ENCODE peak calls at places on chromosomes 7 and 10, in eight cellular contexts. V is heart left ventricle, I is HCT116, O is small intestine, F is A549, N is neuronal stem cell, Q is heart right ventricle, W is iPS DF 6.9. M is an unnamed sample.
A peak's percentile ranks its signal among the peaks of the same experiment; 100 is the strongest.

GRCh38 chr7:94069154-94069739 is 65.1 kb upstream of the BET1 start:
- DNase-seq in W (no peak), O (no peak), F (no peak), V (no peak), N (no peak), Q (no peak), I (no peak), M (no peak)

GRCh38 chr7:117087639-117088396 is 134.5 kb downstream of the ST7 start:
- DNase-seq in V (no peak), I (no peak), N (no peak), F (no peak), W (no peak), Q (no peak), O (no peak), M (no peak)

GRCh38 chr10:7512487-7512886 is 101.7 kb upstream of the SFMBT2 start:
- DNase-seq in W (no peak), I (no peak), N (no peak), Q (no peak), O (no peak), F (no peak), V (no peak), M (no peak)

GRCh38 chr7:107579546-107579880 is 533 bp upstream of the BCAP29 start:
- DNase-seq in W (no peak), O (no peak), Q (no peak), F (no peak), I (no peak), V (no peak), N (no peak), M (no peak)

GRCh38 chr7:107560898-107561516 is 2.7 kb downstream of the COG5 start:
- DNase-seq in I (no peak), V (no peak), F (no peak), W (no peak), O (peak; percentile 29), N (no peak), Q (no peak), M (no peak)

GRCh38 chr10:97020452-97021400 is 165.0 kb downstream of the SLIT1 start:
- DNase-seq in Q (peak; percentile 72), I (no peak), F (no peak), W (no peak), N (peak; percentile 65), O (no peak), V (no peak), M (peak; percentile 67)

GRCh38 chr7:34236057-34236456 is 330.7 kb downstream of the BMPER start:
- DNase-seq in N (no peak), I (no peak), W (no peak), Q (no peak), V (no peak), F (peak; percentile 17), O (no peak), M (no peak)

GRCh38 chr10:71713135-71714040 is 6.2 kb downstream of the C10orf105 start:
- DNase-seq in V (peak; percentile 88), N (no peak), F (no peak), O (no peak), Q (peak; percentile 88), I (no peak), W (no peak), M (peak; percentile 94)

GRCh38 chr10:33327750-33328149 is 6.7 kb downstream of the NRP1 start:
- DNase-seq in W (no peak), F (no peak), Q (no peak), N (no peak), O (no peak), V (no peak), I (no peak), M (no peak)

GRCh38 chr7:1922071-1922869 is 252.2 kb downstream of the ELFN1 start:
- DNase-seq in W (no peak), O (no peak), F (no peak), N (no peak), I (no peak), Q (no peak), V (no peak), M (no peak)

GRCh38 chr10:6796231-6796630 is 216.2 kb upstream of the PRKCQ start:
- DNase-seq in O (no peak), F (no peak), W (no peak), Q (no peak), I (no peak), N (no peak), V (no peak), M (no peak)

GRCh38 chr10:70518695-70519094 is 40.1 kb downstream of the PALD1 start:
- DNase-seq in Q (no peak), I (no peak), F (peak; percentile 18), W (no peak), V (no peak), O (no peak), N (no peak), M (no peak)

GRCh38 chr10:102701272-102701671 is 12.9 kb downstream of the ARL3 start:
- DNase-seq in F (no peak), O (no peak), I (no peak), V (no peak), Q (no peak), N (no peak), W (no peak), M (no peak)

GRCh38 chr7:3194501-3195141 is 106.4 kb upstream of the SDK1 start:
- DNase-seq in I (no peak), N (peak; percentile 59), W (peak; percentile 91), O (peak; percentile 28), V (no peak), F (peak; percentile 86), Q (no peak), M (no peak)

GRCh38 chr7:68800316-68800715 is 798.0 kb upstream of the AUTS2 start:
- DNase-seq in W (no peak), N (no peak), I (no peak), Q (no peak), V (no peak), F (peak; percentile 33), O (no peak), M (no peak)

GRCh38 chr7:128084896-128085608 is 53.8 kb upstream of the LRRC4 start:
- DNase-seq in N (no peak), Q (peak; percentile 58), I (no peak), V (no peak), W (no peak), F (no peak), O (no peak), M (no peak)

GRCh38 chr10:89269822-89270483 is 18.4 kb upstream of the LIPA start:
- DNase-seq in W (no peak), O (peak; percentile 63), Q (no peak), V (no peak), F (no peak), N (no peak), I (no peak), M (no peak)

GRCh38 chr10:51321968-51322367 is 247.7 kb downstream of the PRKG1 start:
- DNase-seq in W (no peak), N (no peak), V (no peak), Q (no peak), F (no peak), I (no peak), O (no peak), M (no peak)

GRCh38 chr7:56028942-56029630 is 22.2 kb downstream of the PSPH start:
- DNase-seq in I (no peak), N (no peak), Q (no peak), W (no peak), V (no peak), F (peak; percentile 69), O (peak; percentile 62), M (no peak)

GRCh38 chr7:129664029-129665012 is 52.8 kb downstream of the NRF1 start:
- DNase-seq in F (peak; percentile 75), O (peak; percentile 32), N (no peak), W (no peak), I (peak; percentile 45), Q (no peak), V (no peak), M (no peak)

GRCh38 chr7:90387470-90388240 is 15.6 kb upstream of the CLDN12 start:
- DNase-seq in W (no peak), I (no peak), V (no peak), F (no peak), N (no peak), Q (no peak), O (no peak), M (no peak)

GRCh38 chr7:1758417-1758858 is 88.4 kb downstream of the ELFN1 start:
- DNase-seq in N (peak; percentile 17), I (peak; percentile 56), F (peak; percentile 66), V (no peak), O (peak; percentile 21), W (peak; percentile 29), Q (peak; percentile 46), M (no peak)

GRCh38 chr10:23467548-23467947 is 28.7 kb downstream of the OTUD1 start:
- DNase-seq in W (no peak), N (no peak), F (no peak), I (no peak), Q (no peak), V (no peak), O (no peak), M (no peak)

GRCh38 chr10:104391150-104391968 is 37.7 kb downstream of the CFAP58 start:
- DNase-seq in F (peak; percentile 46), O (no peak), I (peak; percentile 51), V (no peak), W (no peak), N (no peak), Q (no peak), M (no peak)

GRCh38 chr10:20175738-20176137 is 359.5 kb downstream of the PLXDC2 start:
- DNase-seq in W (no peak), O (no peak), F (no peak), Q (no peak), V (no peak), I (no peak), N (no peak), M (no peak)
- H3K4me1 ChIP-seq in W (no peaks in the 10 kb centered on the region), O (no peaks in the 10 kb centered on the region), F (no peaks in the 10 kb centered on the region), Q (no peaks in the 10 kb centered on the region), V (no peaks in the 10 kb centered on the region), I (no peaks in the 10 kb centered on the region), N (no peaks in the 10 kb centered on the region), M (no peaks in the 10 kb centered on the region)

GRCh38 chr10:2928219-2928840 is 139.0 kb upstream of the PFKP start:
- DNase-seq in I (peak; percentile 51), Q (peak; percentile 64), O (peak; percentile 68), V (no peak), F (peak; percentile 71), W (peak; percentile 80), N (peak; percentile 74), M (no peak)
- H3K4me3 ChIP-seq in I (peak overlapping the region; percentile 7), Q (no peak overlapping the region), O (no peak overlapping the region), V (no peak overlapping the region), F (no peak overlapping the region), W (no peak overlapping the region), N (no peak overlapping the region), M (no peak overlapping the region)

GRCh38 chr7:57354195-57354594 is 95.8 kb upstream of the ZNF716 start:
- DNase-seq in Q (no peak), N (no peak), W (no peak), F (no peak), I (no peak), O (no peak), V (no peak), M (no peak)
- H3K9me3 ChIP-seq in Q (peaks cover 5% of the 10 kb centered on the region), N (peaks cover 60% of the 10 kb centered on the region), W (peaks cover 16% of the 10 kb centered on the region), F (peaks cover 7% of the 10 kb centered on the region), I (peaks cover 7% of the 10 kb centered on the region), O (peaks cover 1% of the 10 kb centered on the region), V (no peaks in the 10 kb centered on the region), M (no peaks in the 10 kb centered on the region)

DNA sequence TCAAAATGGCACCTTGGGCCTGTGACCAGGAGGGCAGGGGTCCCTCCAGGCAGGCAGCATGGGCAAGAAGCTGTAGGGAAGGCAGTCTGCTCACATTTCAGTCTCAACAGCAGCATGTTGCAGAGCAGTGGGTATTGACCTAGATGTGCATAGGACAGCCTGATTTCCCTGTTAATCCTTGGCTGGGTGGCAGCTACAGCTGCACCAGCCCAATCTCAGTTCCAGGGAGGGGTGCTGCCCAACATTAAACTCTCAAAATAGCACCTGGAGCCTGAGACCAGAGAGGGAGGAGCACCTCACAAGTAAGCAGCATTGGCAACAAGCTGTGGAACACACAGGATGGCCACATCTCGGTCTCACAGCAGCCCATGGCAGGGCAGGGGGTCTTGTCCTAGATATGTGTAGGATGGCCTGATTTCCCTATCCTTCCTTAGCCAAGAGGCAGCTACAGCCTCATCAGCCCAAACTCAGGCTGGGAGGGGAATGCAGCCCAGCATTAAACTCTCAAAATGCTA is 10.3 kb downstream of the TMEM140 start:
- DNase-seq in W (no peak), N (no peak), I (no peak), F (no peak), O (no peak), Q (no peak), V (no peak), M (no peak)
- H3K4me1 ChIP-seq in W (peaks cover 3% of the 10 kb centered on the region), N (peaks cover 5% of the 10 kb centered on the region), I (peaks cover 23% of the 10 kb centered on the region), F (peaks cover 17% of the 10 kb centered on the region), O (peaks cover 12% of the 10 kb centered on the region), Q (peaks cover 50% of the 10 kb centered on the region), V (peaks cover 54% of the 10 kb centered on the region), M (peaks cover 31% of the 10 kb centered on the region)